ENCODE peak calls at places on chromosome 22, in five cellular contexts. T is HFF-Myc, X is omental fat pad, M is RWPE2, Z is foreskin fibroblast. I is an unnamed sample.

GRCh38 chr22:21652010-21652546 is 10.0 kb downstream of the SDF2L1 start:
- DNase-seq in Z (peak), T (peak), X (peak), M (peak), I (peak)

GRCh38 chr22:48739348-48740085 is 1088.2 kb downstream of the BRD1 start:
- DNase-seq in Z (no peak), M (no peak), X (no peak), T (no peak), I (no peak)

GRCh38 chr22:23397008-23397617 is 183.0 kb downstream of the IGLL1 start:
- DNase-seq in Z (no peak), M (peak), T (no peak), X (no peak), I (no peak)

GRCh38 chr22:40030026-40030756 is 35.4 kb downstream of the FAM83F start:
- DNase-seq in X (no peak), Z (no peak), M (peak), T (no peak), I (no peak)

GRCh38 chr22:19143967-19144400 is 467 bp downstream of the ESS2 start:
- DNase-seq in T (no peak), Z (peak), M (no peak), X (no peak), I (peak)

GRCh38 chr22:40867109-40867508 is 5.2 kb upstream of the DNAJB7 start:
- DNase-seq in X (no peak), M (no peak), T (no peak), Z (no peak), I (no peak)

GRCh38 chr22:19772673-19773469 is 12.3 kb downstream of the TBX1 start:
- DNase-seq in T (no peak), X (no peak), Z (no peak), M (peak), I (no peak)

GRCh38 chr22:20783844-20784723 is 10.2 kb downstream of the SERPIND1 start:
- DNase-seq in X (no peak), T (peak), M (no peak), Z (peak), I (no peak)

GRCh38 chr22:27399161-27399560 is 402.4 kb downstream of the MN1 start:
- DNase-seq in T (no peak), Z (peak), M (no peak), X (no peak), I (no peak)

GRCh38 chr22:43230983-43231723 is 44.2 kb upstream of the TTLL12 start:
- DNase-seq in Z (peak), X (peak), M (no peak), T (peak), I (peak)

DNA sequence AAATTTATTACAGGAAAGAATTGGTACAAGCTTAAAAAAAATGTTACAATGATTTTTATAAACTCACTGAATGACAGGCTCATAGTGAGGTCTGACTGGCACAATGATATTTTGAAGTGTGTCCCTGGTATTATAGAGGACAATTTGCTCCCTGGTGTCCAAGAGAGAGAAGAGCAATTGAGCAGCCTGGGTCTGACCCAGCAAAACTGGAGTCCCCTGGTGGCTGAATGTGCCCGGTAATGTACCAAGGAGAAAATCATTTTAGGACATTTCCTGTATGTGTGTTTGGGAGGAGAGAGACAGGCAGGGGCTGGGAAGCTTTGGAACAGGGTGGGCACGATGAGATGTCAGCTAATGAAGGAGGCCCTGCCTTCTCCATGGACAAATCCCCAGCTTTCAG is 125.3 kb downstream of the APOL5 start:
- DNase-seq in Z (peak), X (no peak), T (peak), M (no peak), I (no peak)
- TF ChIP-seq CTCF in Z (peak), X (no peak), T (peak), M (peak), I (no peak)

DNA sequence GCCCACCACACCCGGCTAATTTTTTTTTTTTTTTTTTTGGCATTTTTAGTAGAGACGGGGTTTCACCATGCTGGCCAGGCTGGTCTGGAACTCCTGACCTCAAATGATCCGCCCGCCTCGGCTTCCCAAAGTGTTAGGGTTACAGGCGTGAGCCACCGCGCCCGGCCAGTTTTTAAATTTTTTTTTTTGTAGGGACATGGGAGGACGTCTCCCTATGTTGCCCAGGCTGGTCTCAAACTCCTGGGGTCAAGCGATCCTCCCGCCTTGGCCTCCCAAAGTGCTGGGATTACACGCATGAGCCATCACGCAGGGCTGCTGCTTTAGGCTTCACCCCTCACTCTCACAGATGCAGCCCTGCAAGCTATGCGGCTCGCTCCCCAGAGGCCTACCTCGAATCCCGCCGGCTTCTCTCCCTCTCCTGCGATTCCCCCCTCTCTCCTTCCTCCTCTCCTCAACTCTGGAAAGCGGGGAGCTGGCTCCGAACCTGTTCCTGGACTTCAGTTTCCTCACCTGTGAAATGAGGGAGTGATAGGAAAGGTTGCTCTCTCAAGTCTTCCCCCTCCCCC is 926 bp downstream of the CCDC157 start:
- DNase-seq in X (no peak), M (no peak), Z (no peak), T (no peak), I (no peak)
- TF ChIP-seq CTCF in X (no peak), M (no peak), Z (no peak), T (no peak), I (no peak)

GRCh38 chr22:29396126-29396525 is 7.8 kb upstream of the AP1B1 start:
- DNase-seq in T (no peak), X (no peak), Z (no peak), M (no peak), I (no peak)
- TF ChIP-seq CTCF in T (no peak), X (no peak), Z (no peak), M (no peak), I (no peak)

GRCh38 chr22:47450876-47451475 is 688.5 kb downstream of the TBC1D22A start:
- DNase-seq in Z (no peak), M (no peak), X (no peak), T (no peak), I (no peak)

GRCh38 chr22:47449508-47450270 is 687.2 kb downstream of the TBC1D22A start:
- DNase-seq in Z (no peak), X (no peak), T (no peak), M (no peak), I (no peak)

GRCh38 chr22:47448231-47449035 is 686.0 kb downstream of the TBC1D22A start:
- DNase-seq in M (no peak), Z (no peak), T (no peak), X (no peak), I (no peak)

GRCh38 chr22:47453049-47453448 is 690.6 kb downstream of the TBC1D22A start:
- DNase-seq in X (no peak), T (no peak), Z (no peak), M (no peak), I (no peak)

GRCh38 chr22:47452184-47452583 is 689.7 kb downstream of the TBC1D22A start:
- DNase-seq in Z (no peak), X (no peak), M (no peak), T (no peak), I (no peak)
- TF ChIP-seq CTCF in Z (no peak), X (no peak), M (no peak), T (peak), I (no peak)

DNA sequence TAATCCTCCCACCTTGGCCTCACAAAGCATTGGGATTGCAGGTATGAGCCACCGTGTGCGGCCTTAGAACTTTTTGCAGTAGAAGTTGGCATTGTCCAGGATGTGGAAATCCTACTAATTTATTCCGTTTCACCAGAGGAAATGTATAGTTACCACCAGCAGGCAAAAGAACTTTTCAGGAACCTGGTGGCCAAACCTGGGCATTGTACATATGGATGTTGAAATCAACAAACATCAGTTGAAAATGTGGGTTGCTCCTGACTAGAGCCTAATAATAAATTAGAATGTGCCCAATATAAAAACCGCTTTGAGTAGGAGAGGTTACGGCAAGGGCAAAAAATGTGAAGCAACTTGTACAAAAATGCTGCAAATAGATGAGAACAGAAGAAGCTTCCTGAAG is 40.7 kb upstream of the XBP1 start:
- DNase-seq in M (no peak), T (no peak), X (no peak), Z (no peak), I (no peak)
- TF ChIP-seq CTCF in M (no peak), T (no peak), X (no peak), Z (no peak), I (no peak)

GRCh38 chr22:29200901-29201300 is 4.8 kb upstream of the EMID1 start:
- DNase-seq in M (no peak), T (no peak), Z (no peak), X (no peak), I (no peak)

GRCh38 chr22:29203883-29204282 is 1.8 kb upstream of the EMID1 start:
- DNase-seq in T (no peak), M (no peak), Z (no peak), X (no peak), I (no peak)

GRCh38 chr22:29201722-29202230 is 3.9 kb upstream of the EMID1 start:
- DNase-seq in M (no peak), T (no peak), X (no peak), Z (no peak), I (no peak)

GRCh38 chr22:29203456-29203855 is 2.2 kb upstream of the EMID1 start:
- DNase-seq in M (no peak), Z (no peak), T (no peak), X (no peak), I (no peak)

DNA sequence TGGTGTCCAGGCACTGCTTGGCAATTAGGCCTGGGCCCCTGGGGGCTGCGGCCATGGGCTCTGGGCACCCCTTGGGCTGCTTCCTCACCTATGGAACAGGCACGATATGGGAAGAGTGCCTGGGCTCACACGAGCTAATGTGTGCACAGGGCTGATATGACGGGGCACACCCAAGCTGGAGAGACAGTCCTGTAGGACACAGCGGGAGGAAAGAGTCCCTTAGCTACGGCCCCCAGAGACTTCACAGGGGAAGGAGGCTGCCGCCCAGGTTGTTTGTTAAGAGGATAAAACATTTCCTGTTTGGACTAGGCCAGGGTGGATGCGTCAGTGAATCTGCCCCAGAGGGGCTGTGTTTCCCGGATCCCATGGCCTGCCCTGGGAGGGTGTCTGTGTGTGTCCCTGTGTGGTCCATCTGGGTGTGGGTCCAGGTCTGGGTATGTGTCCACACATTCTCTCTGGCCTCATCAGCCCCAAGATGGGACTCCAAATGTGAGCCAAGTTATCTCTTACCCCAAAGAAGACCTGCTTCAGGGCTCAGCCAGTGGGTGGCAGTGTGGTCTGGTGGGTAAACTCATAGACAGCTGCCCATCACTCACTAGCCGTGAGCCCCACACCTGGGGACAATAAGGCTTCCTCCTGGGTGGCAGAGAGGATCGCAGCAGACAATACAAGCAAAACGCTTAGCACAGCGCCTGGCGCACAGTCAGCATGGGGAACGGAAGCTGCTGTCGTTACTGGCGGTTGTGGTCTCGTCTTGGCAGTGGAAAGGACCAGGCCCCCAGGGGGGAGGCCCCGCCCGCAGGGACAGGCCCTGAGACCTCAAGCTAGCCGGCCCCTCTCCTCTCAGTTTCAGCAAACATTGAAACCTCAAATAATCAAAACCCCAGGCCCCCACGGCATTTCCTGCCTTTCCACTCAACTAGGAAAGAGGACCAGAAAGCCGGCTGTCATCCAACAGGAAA is 3.2 kb upstream of the EMID1 start:
- DNase-seq in T (no peak), M (no peak), X (no peak), Z (no peak), I (peak)
- TF ChIP-seq CTCF in T (no peak), M (peak), X (no peak), Z (peak), I (no peak)

DNA sequence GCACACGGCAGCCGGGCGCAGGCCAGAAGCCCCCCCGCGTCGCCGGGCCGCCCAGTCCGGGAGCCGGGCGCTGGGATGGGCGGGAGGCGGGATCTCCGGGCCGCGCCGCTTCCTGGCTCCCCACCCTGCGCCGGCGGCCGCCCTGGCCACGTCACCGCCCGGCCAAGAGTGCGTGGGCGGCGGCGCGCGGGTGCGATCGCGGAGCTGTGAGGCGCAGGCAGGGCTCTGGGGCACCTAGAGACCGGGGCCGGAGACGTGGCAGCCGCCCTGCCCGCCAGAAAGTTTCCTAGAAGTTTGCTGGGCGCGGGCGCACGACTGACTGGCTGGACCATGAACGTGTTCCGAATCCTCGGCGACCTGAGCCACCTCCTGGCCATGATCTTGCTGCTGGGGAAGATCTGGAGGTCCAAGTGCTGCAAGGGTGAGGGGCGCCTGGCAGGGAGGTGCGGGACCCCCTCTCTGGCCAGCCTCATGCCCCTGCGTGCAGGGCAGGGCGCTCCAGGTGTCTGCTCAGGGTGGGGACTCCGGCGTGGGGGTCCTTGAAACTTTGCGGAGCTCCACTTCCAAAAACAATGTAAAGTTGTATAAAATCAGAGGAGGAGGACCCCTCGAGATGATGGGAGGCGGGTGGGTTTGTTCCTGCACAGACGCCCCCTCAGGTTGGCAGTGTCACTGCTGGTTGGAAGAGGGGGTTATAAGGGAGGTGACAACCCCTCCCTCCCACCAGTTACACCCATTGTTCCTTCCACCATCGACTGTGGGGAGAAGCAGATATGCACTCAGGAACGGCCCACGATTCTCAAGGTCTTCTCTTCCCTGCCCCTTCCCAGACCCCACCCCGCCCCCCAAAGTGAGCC is at the start of gene KDELR3:
- DNase-seq in Z (peak), X (peak), M (no peak), T (no peak), I (peak)
- TF ChIP-seq CTCF in Z (no peak), X (no peak), M (no peak), T (peak), I (no peak)

I was measured in natural killer cell.